ENCODE peak calls at places on chromosome 16, in seven cellular contexts. V, S, Z, W, A, F and U are unnamed samples.

GRCh38 chr16:65782537-65783290 is 583.8 kb upstream of the CDH5 start:
- DNase-seq in V (no peak), S (no peak), Z (no peak), W (peak; percentile 22), A (peak; percentile 55), F (no peak), U (peak; percentile 15)

GRCh38 chr16:56262879-56263245 is 71.6 kb downstream of the GNAO1 start:
- DNase-seq in V (no peak), S (no peak), Z (no peak), W (no peak), A (no peak), F (no peak), U (no peak)

GRCh38 chr16:23434380-23434779 is 18.6 kb downstream of the COG7 start:
- DNase-seq in V (no peak), S (no peak), Z (peak; percentile 78), W (no peak), A (peak; percentile 74), F (peak; percentile 81), U (no peak)

GRCh38 chr16:56191807-56192643 is 736 bp downstream of the GNAO1 start:
- DNase-seq in V (no peak), S (no peak), Z (no peak), W (no peak), A (no peak), F (no peak), U (no peak)

GRCh38 chr16:72198021-72198420 is 26.1 kb upstream of the PMFBP1 start:
- DNase-seq in V (no peak), S (no peak), Z (no peak), W (peak; percentile 62), A (peak; percentile 80), F (no peak), U (no peak)

GRCh38 chr16:4624827-4625616 is 396 bp downstream of the MGRN1 start:
- DNase-seq in V (no peak), S (peak; percentile 77), Z (peak; percentile 76), W (peak; percentile 64), A (peak; percentile 61), F (peak; percentile 79), U (peak; percentile 56)

GRCh38 chr16:19817122-19817521 is 67.5 kb downstream of the GPRC5B start:
- DNase-seq in V (no peak), S (no peak), Z (no peak), W (no peak), A (no peak), F (no peak), U (no peak)

GRCh38 chr16:65658339-65659275 is 536.7 kb upstream of the CDH11 start:
- DNase-seq in V (peak; percentile 38), S (no peak), Z (peak; percentile 42), W (peak; percentile 43), A (peak; percentile 86), F (no peak), U (peak; percentile 20)

GRCh38 chr16:56199164-56199563 is 7.9 kb downstream of the GNAO1 start:
- DNase-seq in V (no peak), S (no peak), Z (no peak), W (no peak), A (no peak), F (no peak), U (no peak)

GRCh38 chr16:88458039-88458772 is 5.1 kb downstream of the ZFPM1 start:
- DNase-seq in V (no peak), S (no peak), Z (no peak), W (no peak), A (no peak), F (peak; percentile 95), U (no peak)

GRCh38 chr16:68972008-68972407 is 128.7 kb downstream of the TANGO6 start:
- DNase-seq in V (no peak), S (no peak), Z (no peak), W (no peak), A (no peak), F (no peak), U (no peak)

GRCh38 chr16:85746431-85747227 is 4.3 kb downstream of the C16orf74 start:
- DNase-seq in V (peak; percentile 87), S (peak; percentile 65), Z (no peak), W (peak; percentile 58), A (peak; percentile 44), F (no peak), U (no peak)

GRCh38 chr16:68636064-68636551 is 9.0 kb upstream of the CDH3 start:
- DNase-seq in V (no peak), S (no peak), Z (no peak), W (no peak), A (no peak), F (no peak), U (peak; percentile 48)

GRCh38 chr16:138049-138417 is 440 bp downstream of the NPRL3 start:
- DNase-seq in V (no peak), S (no peak), Z (peak; percentile 29), W (no peak), A (no peak), F (peak; percentile 65), U (peak; percentile 23)

GRCh38 chr16:58481931-58482330 is 18.0 kb upstream of the NDRG4 start:
- DNase-seq in V (no peak), S (no peak), Z (no peak), W (no peak), A (no peak), F (no peak), U (no peak)

GRCh38 chr16:66774981-66775380 is 23.6 kb upstream of the DYNC1LI2 start:
- DNase-seq in V (no peak), S (no peak), Z (peak; percentile 20), W (no peak), A (no peak), F (no peak), U (no peak)

DNA sequence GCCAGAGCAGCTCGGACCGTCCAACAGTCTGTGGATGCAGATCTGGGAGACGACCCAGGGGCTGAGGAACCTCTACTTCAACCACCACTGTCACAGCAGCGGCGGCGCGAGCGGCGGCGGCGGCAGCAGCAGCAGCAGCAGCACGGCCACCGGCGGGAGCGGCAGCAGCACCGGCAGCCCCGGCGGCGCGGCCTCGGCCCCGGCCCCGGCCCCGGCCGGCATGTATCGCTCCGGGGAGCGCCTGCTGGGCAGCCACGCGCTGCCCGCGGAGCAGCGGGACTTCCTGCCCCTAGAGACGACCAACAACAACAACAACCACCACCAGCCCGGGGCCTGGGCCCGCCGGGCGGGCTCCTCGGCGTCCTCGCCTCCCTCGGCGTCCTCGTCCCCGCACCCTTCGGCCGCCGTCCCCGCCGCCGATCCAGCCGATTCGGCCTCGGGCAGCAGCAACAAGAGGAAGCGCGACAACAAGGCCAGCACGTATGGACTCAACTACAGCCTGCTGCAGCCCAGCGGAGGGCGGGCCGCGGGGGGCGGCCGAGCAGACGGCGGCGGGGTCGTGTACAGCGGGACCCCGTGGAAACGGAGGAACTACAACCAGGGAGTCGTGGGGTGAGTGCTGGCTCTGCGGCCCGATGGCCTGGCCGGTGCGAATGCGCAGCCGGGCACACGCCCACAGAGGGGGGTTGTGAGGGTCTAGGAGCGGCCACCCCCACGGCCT is 702 bp downstream of the TENT4B start:
- DNase-seq in V (peak; percentile 55), S (no peak), Z (peak; percentile 68), W (peak; percentile 19), A (no peak), F (peak; percentile 64), U (peak; percentile 41)
- TF ChIP-seq POLR2A in V (no peak), S (no peak), Z (no peak), W (no peak), A (no peak), F (no peak), U (no peak)

GRCh38 chr16:8848231-8848938 is 20.4 kb downstream of the CARHSP1 start:
- DNase-seq in V (no peak), S (no peak), Z (peak; percentile 1), W (no peak), A (no peak), F (no peak), U (no peak)

GRCh38 chr16:8850279-8850885 is 18.4 kb downstream of the CARHSP1 start:
- DNase-seq in V (peak; percentile 69), S (no peak), Z (peak; percentile 92), W (no peak), A (peak; percentile 87), F (no peak), U (peak; percentile 27)

GRCh38 chr16:8848939-8849391 is 19.8 kb downstream of the CARHSP1 start:
- DNase-seq in V (peak; percentile 88), S (no peak), Z (peak; percentile 17), W (no peak), A (peak; percentile 75), F (no peak), U (no peak)

GRCh38 chr16:8847623-8848022 is 21.2 kb downstream of the CARHSP1 start:
- DNase-seq in V (no peak), S (no peak), Z (no peak), W (no peak), A (no peak), F (no peak), U (no peak)

DNA sequence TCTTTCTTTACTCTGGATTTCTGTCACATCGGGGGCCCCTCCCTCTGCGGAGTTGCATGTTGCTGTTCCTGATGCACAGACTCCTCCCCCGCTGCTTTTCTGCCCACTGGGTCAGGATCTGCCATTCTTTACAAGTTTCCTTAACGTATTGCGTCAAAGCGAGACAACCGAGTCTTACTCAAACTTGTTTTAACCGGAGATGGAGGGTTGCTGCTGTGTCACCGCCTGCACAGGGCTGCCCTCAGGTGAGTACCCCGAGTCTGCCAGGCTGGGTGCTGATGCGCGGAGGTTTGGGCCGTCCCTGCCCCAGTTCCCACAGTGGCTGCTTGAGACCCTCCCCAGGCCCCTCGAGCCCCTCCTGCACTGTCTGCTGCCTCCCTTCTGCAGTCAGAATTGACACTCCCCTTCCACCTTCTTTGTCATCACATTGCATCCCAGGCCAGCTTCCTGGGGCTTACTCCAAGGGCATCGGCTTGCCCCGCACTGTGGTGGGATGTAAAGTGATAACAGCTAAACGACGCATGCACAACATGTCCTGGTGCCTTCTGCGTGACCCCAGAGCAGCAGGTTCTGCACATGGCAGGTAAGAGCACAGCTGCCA is 19.3 kb downstream of the CARHSP1 start:
- DNase-seq in V (peak; percentile 59), S (no peak), Z (peak; percentile 81), W (no peak), A (no peak), F (no peak), U (peak; percentile 55)
- TF ChIP-seq POLR2A in V (no peak), S (no peak), Z (no peak), W (no peak), A (no peak), F (no peak), U (no peak)

GRCh38 chr16:1983544-1984346 is at the start of gene GFER:
- DNase-seq in V (peak; percentile 99), S (peak; percentile 92), Z (peak; percentile 93), W (peak; percentile 77), A (peak; percentile 93), F (peak; percentile 93), U (peak; percentile 91)
- TF ChIP-seq POLR2A in V (peak; percentile 86), S (peak; percentile 71), Z (peak; percentile 70), W (no peak), A (peak; percentile 75), F (peak; percentile 72), U (peak; percentile 59)

DNA sequence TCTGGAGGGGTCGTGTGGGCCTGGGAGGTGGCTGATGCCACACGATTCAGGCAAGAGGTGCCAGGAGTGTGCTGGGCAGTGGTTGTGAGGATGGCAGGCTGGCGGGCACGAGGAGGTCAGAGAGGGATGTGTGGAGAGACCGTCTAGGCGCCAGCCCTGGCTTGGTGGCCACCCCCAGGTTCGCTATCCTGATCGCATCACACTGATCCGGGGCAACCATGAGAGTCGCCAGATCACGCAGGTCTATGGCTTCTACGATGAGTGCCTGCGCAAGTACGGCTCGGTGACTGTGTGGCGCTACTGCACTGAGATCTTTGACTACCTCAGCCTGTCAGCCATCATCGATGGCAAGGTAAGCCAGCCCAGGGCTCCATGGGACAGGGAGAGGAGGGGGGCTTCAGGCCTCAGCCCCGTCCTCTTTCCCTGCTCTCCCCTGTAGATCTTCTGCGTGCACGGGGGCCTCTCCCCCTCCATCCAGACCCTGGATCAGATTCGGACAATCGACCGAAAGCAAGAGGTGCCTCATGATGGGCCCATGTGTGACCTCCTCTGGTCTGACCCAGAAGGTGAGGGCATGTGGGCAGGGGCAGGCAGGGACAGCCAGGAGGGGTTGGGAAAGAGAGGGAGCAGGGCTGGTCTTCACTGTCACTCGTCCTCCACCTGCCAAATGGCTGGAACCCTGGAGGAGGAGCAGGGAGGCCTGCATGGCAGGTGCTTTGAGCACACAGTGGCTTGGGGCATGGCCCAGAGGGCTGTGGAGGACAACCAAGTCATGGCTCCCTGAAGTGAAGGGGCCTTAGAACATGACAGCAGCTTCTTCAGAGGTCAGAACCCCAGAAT is 7.6 kb downstream of the PPP4C start:
- DNase-seq in V (no peak), S (no peak), Z (no peak), W (no peak), A (no peak), F (no peak), U (no peak)
- TF ChIP-seq POLR2A in V (no peak), S (no peak), Z (no peak), W (no peak), A (no peak), F (no peak), U (no peak)